ENCODE peak calls at places on chromosomes 16 and 17, in nine cellular contexts. One of them, this sample, is unnamed.

GRCh38 chr17:4043862-4044261 is 79.6 kb upstream of the ATP2A3 start:
- DNase-seq in ELR: no peak
- DNase-seq in aorta: no peak
- DNase-seq in HFFc6: no peak
- DNase-seq in activated gamma-delta T cell: no peak
- DNase-seq in pulmonary artery endothelial cell: no peak
- DNase-seq in left ventricle myocardium inferior: no peak
- DNase-seq in A172: no peak
- DNase-seq in stromal cell of bone marrow: no peak
- DNase-seq in this sample: no peak

GRCh38 chr17:42291136-42291535 is 2.8 kb downstream of the STAT5A start:
- DNase-seq in left ventricle myocardium inferior: no peak
- DNase-seq in HFFc6: no peak
- DNase-seq in A172: no peak
- DNase-seq in stromal cell of bone marrow: no peak
- DNase-seq in pulmonary artery endothelial cell: no peak
- DNase-seq in aorta: peak
- DNase-seq in activated gamma-delta T cell: no peak
- DNase-seq in ELR: no peak
- DNase-seq in this sample: peak

GRCh38 chr17:34755981-34756669 is 176.7 kb downstream of the TMEM132E start:
- DNase-seq in HFFc6: no peak
- DNase-seq in A172: no peak
- DNase-seq in activated gamma-delta T cell: no peak
- DNase-seq in pulmonary artery endothelial cell: no peak
- DNase-seq in aorta: no peak
- DNase-seq in left ventricle myocardium inferior: no peak
- DNase-seq in stromal cell of bone marrow: no peak
- DNase-seq in ELR: no peak
- DNase-seq in this sample: no peak

GRCh38 chr16:23595246-23595950 is 718 bp downstream of the NDUFAB1 start:
- DNase-seq in left ventricle myocardium inferior: no peak
- DNase-seq in aorta: no peak
- DNase-seq in pulmonary artery endothelial cell: no peak
- DNase-seq in HFFc6: no peak
- DNase-seq in stromal cell of bone marrow: no peak
- DNase-seq in activated gamma-delta T cell: no peak
- DNase-seq in ELR: peak
- DNase-seq in A172: no peak
- DNase-seq in this sample: no peak

GRCh38 chr16:68377667-68378420 is 67.0 kb downstream of the PRMT7 start:
- DNase-seq in left ventricle myocardium inferior: no peak
- DNase-seq in pulmonary artery endothelial cell: peak
- DNase-seq in aorta: no peak
- DNase-seq in HFFc6: no peak
- DNase-seq in ELR: no peak
- DNase-seq in stromal cell of bone marrow: peak
- DNase-seq in A172: no peak
- DNase-seq in activated gamma-delta T cell: no peak
- DNase-seq in this sample: no peak

GRCh38 chr17:78741644-78742284 is 40.3 kb downstream of the CYTH1 start:
- DNase-seq in A172: no peak
- DNase-seq in pulmonary artery endothelial cell: no peak
- DNase-seq in ELR: no peak
- DNase-seq in HFFc6: no peak
- DNase-seq in activated gamma-delta T cell: no peak
- DNase-seq in aorta: no peak
- DNase-seq in stromal cell of bone marrow: no peak
- DNase-seq in left ventricle myocardium inferior: no peak
- DNase-seq in this sample: no peak

GRCh38 chr16:52357711-52358110 is 189.2 kb downstream of the TOX3 start:
- DNase-seq in ELR: no peak
- DNase-seq in pulmonary artery endothelial cell: no peak
- DNase-seq in stromal cell of bone marrow: no peak
- DNase-seq in activated gamma-delta T cell: no peak
- DNase-seq in A172: no peak
- DNase-seq in left ventricle myocardium inferior: no peak
- DNase-seq in HFFc6: no peak
- DNase-seq in aorta: no peak
- DNase-seq in this sample: no peak

GRCh38 chr16:180101-180920 is at the start of gene HBQ1:
- DNase-seq in activated gamma-delta T cell: no peak
- DNase-seq in stromal cell of bone marrow: no peak
- DNase-seq in pulmonary artery endothelial cell: no peak
- DNase-seq in ELR: peak
- DNase-seq in HFFc6: no peak
- DNase-seq in A172: no peak
- DNase-seq in left ventricle myocardium inferior: peak
- DNase-seq in aorta: no peak
- DNase-seq in this sample: no peak

GRCh38 chr16:2483939-2484897 is 9.3 kb downstream of the TBC1D24 start:
- DNase-seq in ELR: no peak
- DNase-seq in pulmonary artery endothelial cell: no peak
- DNase-seq in left ventricle myocardium inferior: no peak
- DNase-seq in activated gamma-delta T cell: no peak
- DNase-seq in aorta: no peak
- DNase-seq in stromal cell of bone marrow: no peak
- DNase-seq in HFFc6: no peak
- DNase-seq in A172: no peak
- DNase-seq in this sample: no peak

GRCh38 chr16:49859139-49859947 is 3.4 kb upstream of the ZNF423 start:
- DNase-seq in activated gamma-delta T cell: no peak
- DNase-seq in pulmonary artery endothelial cell: no peak
- DNase-seq in left ventricle myocardium inferior: peak
- DNase-seq in HFFc6: no peak
- DNase-seq in aorta: peak
- DNase-seq in ELR: no peak
- DNase-seq in A172: no peak
- DNase-seq in stromal cell of bone marrow: no peak
- DNase-seq in this sample: peak

GRCh38 chr16:22397459-22397858 is 23.0 kb upstream of the CDR2 start:
- DNase-seq in stromal cell of bone marrow: peak
- DNase-seq in activated gamma-delta T cell: no peak
- DNase-seq in pulmonary artery endothelial cell: no peak
- DNase-seq in left ventricle myocardium inferior: no peak
- DNase-seq in HFFc6: peak
- DNase-seq in A172: peak
- DNase-seq in aorta: no peak
- DNase-seq in ELR: peak
- DNase-seq in this sample: no peak

GRCh38 chr17:77571562-77571981 is 386.9 kb upstream of the TNRC6C start:
- DNase-seq in stromal cell of bone marrow: no peak
- DNase-seq in A172: no peak
- DNase-seq in activated gamma-delta T cell: no peak
- DNase-seq in ELR: no peak
- DNase-seq in pulmonary artery endothelial cell: no peak
- DNase-seq in aorta: peak
- DNase-seq in left ventricle myocardium inferior: no peak
- DNase-seq in HFFc6: no peak
- DNase-seq in this sample: peak

GRCh38 chr16:88064889-88065746 is 113.9 kb downstream of the BANP start:
- DNase-seq in left ventricle myocardium inferior: peak
- DNase-seq in pulmonary artery endothelial cell: no peak
- DNase-seq in HFFc6: no peak
- DNase-seq in activated gamma-delta T cell: no peak
- DNase-seq in aorta: no peak
- DNase-seq in ELR: no peak
- DNase-seq in stromal cell of bone marrow: no peak
- DNase-seq in A172: no peak
- DNase-seq in this sample: no peak

GRCh38 chr17:79212150-79213087 is 137.8 kb downstream of the ENGASE start:
- DNase-seq in aorta: no peak
- DNase-seq in ELR: no peak
- DNase-seq in pulmonary artery endothelial cell: no peak
- DNase-seq in A172: no peak
- DNase-seq in HFFc6: no peak
- DNase-seq in stromal cell of bone marrow: no peak
- DNase-seq in left ventricle myocardium inferior: no peak
- DNase-seq in activated gamma-delta T cell: no peak
- DNase-seq in this sample: no peak

GRCh38 chr16:58219432-58219831 is 21.5 kb upstream of the CSNK2A2 start:
- DNase-seq in left ventricle myocardium inferior: no peak
- DNase-seq in pulmonary artery endothelial cell: no peak
- DNase-seq in ELR: no peak
- DNase-seq in aorta: no peak
- DNase-seq in HFFc6: no peak
- DNase-seq in stromal cell of bone marrow: no peak
- DNase-seq in A172: no peak
- DNase-seq in activated gamma-delta T cell: no peak
- DNase-seq in this sample: no peak

GRCh38 chr17:57406131-57406980 is 150.0 kb downstream of the MSI2 start:
- DNase-seq in A172: peak
- DNase-seq in aorta: no peak
- DNase-seq in ELR: no peak
- DNase-seq in HFFc6: peak
- DNase-seq in activated gamma-delta T cell: no peak
- DNase-seq in pulmonary artery endothelial cell: no peak
- DNase-seq in left ventricle myocardium inferior: no peak
- DNase-seq in stromal cell of bone marrow: no peak
- DNase-seq in this sample: no peak

GRCh38 chr17:33521784-33522183 is 228.7 kb upstream of the ASIC2 start:
- DNase-seq in HFFc6: no peak
- DNase-seq in A172: no peak
- DNase-seq in left ventricle myocardium inferior: no peak
- DNase-seq in ELR: no peak
- DNase-seq in aorta: no peak
- DNase-seq in stromal cell of bone marrow: no peak
- DNase-seq in pulmonary artery endothelial cell: no peak
- DNase-seq in activated gamma-delta T cell: no peak
- DNase-seq in this sample: no peak

GRCh38 chr16:2664522-2665096 is 17.7 kb upstream of the KCTD5 start:
- DNase-seq in stromal cell of bone marrow: no peak
- DNase-seq in activated gamma-delta T cell: no peak
- DNase-seq in pulmonary artery endothelial cell: no peak
- DNase-seq in left ventricle myocardium inferior: no peak
- DNase-seq in ELR: no peak
- DNase-seq in HFFc6: no peak
- DNase-seq in aorta: no peak
- DNase-seq in A172: no peak
- DNase-seq in this sample: no peak

GRCh38 chr17:68646626-68647526 is 45.7 kb upstream of the FAM20A start:
- DNase-seq in aorta: no peak
- DNase-seq in left ventricle myocardium inferior: no peak
- DNase-seq in pulmonary artery endothelial cell: no peak
- DNase-seq in stromal cell of bone marrow: peak
- DNase-seq in A172: peak
- DNase-seq in ELR: no peak
- DNase-seq in HFFc6: no peak
- DNase-seq in activated gamma-delta T cell: no peak
- DNase-seq in this sample: no peak

GRCh38 chr16:81318711-81319110 is 3.9 kb downstream of the GAN start:
- DNase-seq in A172: no peak
- DNase-seq in pulmonary artery endothelial cell: no peak
- DNase-seq in activated gamma-delta T cell: no peak
- DNase-seq in left ventricle myocardium inferior: no peak
- DNase-seq in ELR: peak
- DNase-seq in HFFc6: no peak
- DNase-seq in stromal cell of bone marrow: no peak
- DNase-seq in aorta: no peak
- DNase-seq in this sample: no peak

GRCh38 chr16:11047057-11047456 is 102.7 kb downstream of the CLEC16A start:
- DNase-seq in stromal cell of bone marrow: peak
- DNase-seq in left ventricle myocardium inferior: no peak
- DNase-seq in HFFc6: peak
- DNase-seq in ELR: peak
- DNase-seq in activated gamma-delta T cell: no peak
- DNase-seq in aorta: no peak
- DNase-seq in pulmonary artery endothelial cell: no peak
- DNase-seq in A172: peak
- DNase-seq in this sample: no peak

GRCh38 chr17:62565817-62566216 is 61.7 kb upstream of the MRC2 start:
- DNase-seq in ELR: peak
- DNase-seq in A172: peak
- DNase-seq in activated gamma-delta T cell: no peak
- DNase-seq in stromal cell of bone marrow: peak
- DNase-seq in HFFc6: peak
- DNase-seq in aorta: no peak
- DNase-seq in left ventricle myocardium inferior: no peak
- DNase-seq in pulmonary artery endothelial cell: peak
- DNase-seq in this sample: no peak

GRCh38 chr17:41329279-41329925 is 13.9 kb upstream of the KRTAP17-1 start:
- DNase-seq in HFFc6: peak
- DNase-seq in activated gamma-delta T cell: no peak
- DNase-seq in A172: peak
- DNase-seq in pulmonary artery endothelial cell: no peak
- DNase-seq in aorta: peak
- DNase-seq in stromal cell of bone marrow: peak
- DNase-seq in left ventricle myocardium inferior: no peak
- DNase-seq in ELR: peak
- DNase-seq in this sample: no peak

GRCh38 chr17:73430848-73431247 is 119.0 kb upstream of the CDC42EP4 start:
- DNase-seq in HFFc6: no peak
- DNase-seq in aorta: no peak
- DNase-seq in ELR: peak
- DNase-seq in A172: peak
- DNase-seq in pulmonary artery endothelial cell: no peak
- DNase-seq in activated gamma-delta T cell: no peak
- DNase-seq in stromal cell of bone marrow: no peak
- DNase-seq in left ventricle myocardium inferior: no peak
- DNase-seq in this sample: no peak

GRCh38 chr17:31249742-31250141 is 47.3 kb downstream of the OMG start:
- DNase-seq in ELR: no peak
- DNase-seq in stromal cell of bone marrow: no peak
- DNase-seq in activated gamma-delta T cell: no peak
- DNase-seq in pulmonary artery endothelial cell: no peak
- DNase-seq in left ventricle myocardium inferior: no peak
- DNase-seq in aorta: no peak
- DNase-seq in A172: no peak
- DNase-seq in HFFc6: no peak
- DNase-seq in this sample: no peak

GRCh38 chr17:69254187-69254586 is 25.6 kb upstream of the ABCA10 start:
- DNase-seq in ELR: peak
- DNase-seq in A172: no peak
- DNase-seq in left ventricle myocardium inferior: no peak
- DNase-seq in pulmonary artery endothelial cell: no peak
- DNase-seq in activated gamma-delta T cell: no peak
- DNase-seq in stromal cell of bone marrow: no peak
- DNase-seq in aorta: no peak
- DNase-seq in HFFc6: no peak
- DNase-seq in this sample: no peak

GRCh38 chr17:57284984-57285646 is 28.8 kb downstream of the MSI2 start:
- DNase-seq in aorta: no peak
- DNase-seq in left ventricle myocardium inferior: no peak
- DNase-seq in ELR: no peak
- DNase-seq in activated gamma-delta T cell: no peak
- DNase-seq in pulmonary artery endothelial cell: no peak
- DNase-seq in stromal cell of bone marrow: no peak
- DNase-seq in A172: no peak
- DNase-seq in HFFc6: no peak
- DNase-seq in this sample: no peak

GRCh38 chr16:72111653-72112451 is 18.2 kb downstream of the DHX38 start:
- DNase-seq in activated gamma-delta T cell: no peak
- DNase-seq in left ventricle myocardium inferior: no peak
- DNase-seq in A172: peak
- DNase-seq in aorta: no peak
- DNase-seq in pulmonary artery endothelial cell: no peak
- DNase-seq in ELR: peak
- DNase-seq in HFFc6: no peak
- DNase-seq in stromal cell of bone marrow: no peak
- DNase-seq in this sample: no peak

GRCh38 chr17:2215616-2216364 is 87.8 kb downstream of the SMG6 start:
- DNase-seq in ELR: peak
- DNase-seq in A172: peak
- DNase-seq in left ventricle myocardium inferior: peak
- DNase-seq in aorta: peak
- DNase-seq in stromal cell of bone marrow: peak
- DNase-seq in HFFc6: peak
- DNase-seq in pulmonary artery endothelial cell: peak
- DNase-seq in activated gamma-delta T cell: peak
- DNase-seq in this sample: peak

GRCh38 chr17:13825526-13826040 is 223.9 kb upstream of the HS3ST3A1 start:
- DNase-seq in left ventricle myocardium inferior: no peak
- DNase-seq in stromal cell of bone marrow: no peak
- DNase-seq in activated gamma-delta T cell: no peak
- DNase-seq in A172: no peak
- DNase-seq in pulmonary artery endothelial cell: no peak
- DNase-seq in ELR: no peak
- DNase-seq in HFFc6: peak
- DNase-seq in aorta: no peak
- DNase-seq in this sample: no peak